ENCODE peak calls at places on chromosome 9, in seven cellular contexts. One of them, this sample, is unnamed.

GRCh38 chr9:126861707-126862460 is 1.4 kb downstream of the ZBTB34 start:
- DNase-seq in MM.1S: no peak
- DNase-seq in H9: no peak
- DNase-seq in HepG2: no peak
- DNase-seq in fibroblast of lung: no peak
- DNase-seq in heart right ventricle: no peak
- DNase-seq in HCT116: no peak
- DNase-seq in this sample: peak

GRCh38 chr9:106623558-106623957 is 239.4 kb upstream of the ZNF462 start:
- DNase-seq in MM.1S: no peak
- DNase-seq in HCT116: no peak
- DNase-seq in heart right ventricle: no peak
- DNase-seq in HepG2: no peak
- DNase-seq in H9: no peak
- DNase-seq in fibroblast of lung: no peak
- DNase-seq in this sample: no peak

GRCh38 chr9:127528407-127529251 is 77.3 kb downstream of the LRSAM1 start:
- DNase-seq in HepG2: no peak
- DNase-seq in heart right ventricle: no peak
- DNase-seq in H9: no peak
- DNase-seq in MM.1S: no peak
- DNase-seq in fibroblast of lung: no peak
- DNase-seq in HCT116: no peak
- DNase-seq in this sample: no peak

GRCh38 chr9:130539473-130540223 is 39.7 kb upstream of the FUBP3 start:
- DNase-seq in MM.1S: no peak
- DNase-seq in HCT116: peak
- DNase-seq in fibroblast of lung: peak
- DNase-seq in HepG2: no peak
- DNase-seq in heart right ventricle: no peak
- DNase-seq in H9: no peak
- DNase-seq in this sample: peak

GRCh38 chr9:655875-656274 is 185.6 kb upstream of the DMRT1 start:
- DNase-seq in fibroblast of lung: peak
- DNase-seq in HCT116: no peak
- DNase-seq in HepG2: no peak
- DNase-seq in heart right ventricle: peak
- DNase-seq in H9: no peak
- DNase-seq in MM.1S: no peak
- DNase-seq in this sample: peak

GRCh38 chr9:21144620-21145019 is 3.0 kb upstream of the IFNW1 start:
- DNase-seq in HepG2: no peak
- DNase-seq in MM.1S: peak
- DNase-seq in heart right ventricle: no peak
- DNase-seq in fibroblast of lung: no peak
- DNase-seq in H9: no peak
- DNase-seq in HCT116: no peak
- DNase-seq in this sample: no peak

GRCh38 chr9:127785023-127785932 is 556 bp upstream of the CDK9 start:
- DNase-seq in H9: peak
- DNase-seq in MM.1S: peak
- DNase-seq in HepG2: peak
- DNase-seq in HCT116: peak
- DNase-seq in heart right ventricle: peak
- DNase-seq in fibroblast of lung: peak
- DNase-seq in this sample: peak

GRCh38 chr9:82993856-82994605 is 68.9 kb downstream of the RASEF start:
- DNase-seq in HCT116: no peak
- DNase-seq in heart right ventricle: no peak
- DNase-seq in HepG2: no peak
- DNase-seq in MM.1S: no peak
- DNase-seq in fibroblast of lung: no peak
- DNase-seq in H9: no peak
- DNase-seq in this sample: no peak

DNA sequence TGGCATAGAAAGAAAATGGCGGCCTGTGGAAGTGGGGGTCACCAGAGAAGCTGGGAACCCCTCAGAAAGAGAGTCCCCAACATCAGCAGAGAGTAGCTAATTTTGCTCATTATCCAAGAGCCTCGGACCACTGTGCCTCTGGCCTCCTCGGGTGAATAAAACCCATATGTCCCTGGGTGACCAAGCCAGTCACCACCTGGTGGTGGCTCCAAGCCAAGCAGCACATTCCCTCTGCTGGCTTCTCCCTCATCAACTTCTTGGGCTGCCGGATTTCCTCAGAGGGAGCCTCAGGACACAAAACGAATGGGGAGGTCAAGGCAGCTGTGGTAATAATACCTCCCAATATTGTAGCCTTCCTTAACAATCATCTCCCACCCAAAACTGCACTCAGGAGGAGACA is 242.5 kb downstream of the NFIB start:
- DNase-seq in heart right ventricle: no peak
- DNase-seq in MM.1S: no peak
- DNase-seq in HepG2: no peak
- DNase-seq in HCT116: no peak
- DNase-seq in H9: no peak
- DNase-seq in fibroblast of lung: no peak
- DNase-seq in this sample: no peak
- TF ChIP-seq CTCF in heart right ventricle: no peak
- TF ChIP-seq CTCF in MM.1S: no peak
- TF ChIP-seq CTCF in HepG2: no peak
- TF ChIP-seq CTCF in HCT116: no peak
- TF ChIP-seq CTCF in H9: peak
- TF ChIP-seq CTCF in fibroblast of lung: no peak
- TF ChIP-seq CTCF in this sample: no peak

GRCh38 chr9:6681957-6682501 is 36.5 kb upstream of the GLDC start:
- DNase-seq in MM.1S: no peak
- DNase-seq in fibroblast of lung: peak
- DNase-seq in heart right ventricle: no peak
- DNase-seq in H9: no peak
- DNase-seq in HCT116: no peak
- DNase-seq in HepG2: no peak
- DNase-seq in this sample: no peak

GRCh38 chr9:6681147-6681956 is 35.8 kb upstream of the GLDC start:
- DNase-seq in HCT116: peak
- DNase-seq in fibroblast of lung: peak
- DNase-seq in HepG2: peak
- DNase-seq in MM.1S: peak
- DNase-seq in H9: peak
- DNase-seq in heart right ventricle: peak
- DNase-seq in this sample: peak

GRCh38 chr9:6687180-6687579 is 41.7 kb upstream of the GLDC start:
- DNase-seq in HepG2: no peak
- DNase-seq in H9: no peak
- DNase-seq in heart right ventricle: no peak
- DNase-seq in HCT116: no peak
- DNase-seq in MM.1S: no peak
- DNase-seq in fibroblast of lung: no peak
- DNase-seq in this sample: no peak

GRCh38 chr9:6689893-6690634 is 44.5 kb upstream of the GLDC start:
- DNase-seq in H9: no peak
- DNase-seq in HCT116: no peak
- DNase-seq in MM.1S: no peak
- DNase-seq in HepG2: no peak
- DNase-seq in fibroblast of lung: no peak
- DNase-seq in heart right ventricle: no peak
- DNase-seq in this sample: no peak

DNA sequence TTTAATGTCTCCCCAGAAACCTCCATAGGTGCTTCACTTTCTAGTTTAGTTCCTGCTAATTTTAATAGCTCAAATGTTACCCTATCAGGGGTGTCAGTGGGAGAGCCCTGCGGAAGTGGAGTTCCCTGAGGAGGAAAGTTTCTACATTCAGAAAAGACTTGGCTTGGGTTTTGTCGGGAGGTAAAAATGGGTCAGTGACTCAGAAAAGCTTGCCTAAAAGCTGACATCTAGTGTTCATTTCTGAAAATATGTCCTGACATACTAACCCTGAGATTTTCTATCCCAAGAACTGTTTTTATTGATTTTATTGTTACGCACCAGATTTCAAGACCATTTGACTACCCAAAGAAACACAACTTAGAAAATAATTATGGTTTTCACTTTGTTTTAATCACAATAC is 40.9 kb upstream of the GLDC start:
- DNase-seq in H9: no peak
- DNase-seq in HCT116: no peak
- DNase-seq in heart right ventricle: no peak
- DNase-seq in MM.1S: no peak
- DNase-seq in fibroblast of lung: peak
- DNase-seq in HepG2: peak
- DNase-seq in this sample: peak
- TF ChIP-seq CTCF in H9: no peak
- TF ChIP-seq CTCF in HCT116: peak
- TF ChIP-seq CTCF in heart right ventricle: peak
- TF ChIP-seq CTCF in MM.1S: peak
- TF ChIP-seq CTCF in fibroblast of lung: no peak
- TF ChIP-seq CTCF in HepG2: peak
- TF ChIP-seq CTCF in this sample: peak

GRCh38 chr9:98657897-98658296 is 50.8 kb downstream of the GABBR2 start:
- DNase-seq in heart right ventricle: no peak
- DNase-seq in HCT116: no peak
- DNase-seq in H9: no peak
- DNase-seq in fibroblast of lung: peak
- DNase-seq in HepG2: no peak
- DNase-seq in MM.1S: no peak
- DNase-seq in this sample: peak

GRCh38 chr9:98652302-98652701 is 56.4 kb downstream of the GABBR2 start:
- DNase-seq in heart right ventricle: no peak
- DNase-seq in HepG2: no peak
- DNase-seq in MM.1S: no peak
- DNase-seq in fibroblast of lung: no peak
- DNase-seq in HCT116: no peak
- DNase-seq in H9: no peak
- DNase-seq in this sample: no peak

GRCh38 chr9:98654247-98654646 is 54.5 kb downstream of the GABBR2 start:
- DNase-seq in HCT116: no peak
- DNase-seq in fibroblast of lung: peak
- DNase-seq in H9: no peak
- DNase-seq in HepG2: no peak
- DNase-seq in MM.1S: no peak
- DNase-seq in heart right ventricle: no peak
- DNase-seq in this sample: no peak

GRCh38 chr9:98656536-98656935 is 52.2 kb downstream of the GABBR2 start:
- DNase-seq in heart right ventricle: no peak
- DNase-seq in HCT116: no peak
- DNase-seq in MM.1S: no peak
- DNase-seq in fibroblast of lung: peak
- DNase-seq in H9: no peak
- DNase-seq in HepG2: no peak
- DNase-seq in this sample: no peak

DNA sequence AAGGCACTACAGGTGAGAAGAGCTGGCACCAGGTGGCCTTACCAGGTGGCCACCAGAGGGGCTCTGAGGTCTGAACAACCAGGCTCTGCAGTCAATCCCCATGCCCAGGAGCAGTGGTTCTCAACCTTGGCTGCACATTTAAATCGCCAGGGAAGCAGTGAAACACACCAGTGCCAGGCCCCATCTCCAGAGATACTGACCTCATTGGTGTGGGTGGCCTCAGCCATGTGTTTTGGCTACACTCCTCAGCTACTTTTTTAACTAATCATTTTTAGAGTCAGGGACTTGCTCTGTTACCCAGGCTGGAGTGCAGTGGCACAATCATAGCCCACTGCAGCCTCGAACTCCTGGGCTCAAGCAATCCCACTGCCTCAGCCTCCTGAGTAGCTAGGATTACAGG is 56.0 kb downstream of the GABBR2 start:
- DNase-seq in HCT116: no peak
- DNase-seq in MM.1S: no peak
- DNase-seq in heart right ventricle: no peak
- DNase-seq in HepG2: no peak
- DNase-seq in H9: no peak
- DNase-seq in fibroblast of lung: peak
- DNase-seq in this sample: no peak
- TF ChIP-seq CTCF in HCT116: no peak
- TF ChIP-seq CTCF in MM.1S: no peak
- TF ChIP-seq CTCF in heart right ventricle: no peak
- TF ChIP-seq CTCF in HepG2: no peak
- TF ChIP-seq CTCF in H9: no peak
- TF ChIP-seq CTCF in fibroblast of lung: no peak
- TF ChIP-seq CTCF in this sample: no peak

DNA sequence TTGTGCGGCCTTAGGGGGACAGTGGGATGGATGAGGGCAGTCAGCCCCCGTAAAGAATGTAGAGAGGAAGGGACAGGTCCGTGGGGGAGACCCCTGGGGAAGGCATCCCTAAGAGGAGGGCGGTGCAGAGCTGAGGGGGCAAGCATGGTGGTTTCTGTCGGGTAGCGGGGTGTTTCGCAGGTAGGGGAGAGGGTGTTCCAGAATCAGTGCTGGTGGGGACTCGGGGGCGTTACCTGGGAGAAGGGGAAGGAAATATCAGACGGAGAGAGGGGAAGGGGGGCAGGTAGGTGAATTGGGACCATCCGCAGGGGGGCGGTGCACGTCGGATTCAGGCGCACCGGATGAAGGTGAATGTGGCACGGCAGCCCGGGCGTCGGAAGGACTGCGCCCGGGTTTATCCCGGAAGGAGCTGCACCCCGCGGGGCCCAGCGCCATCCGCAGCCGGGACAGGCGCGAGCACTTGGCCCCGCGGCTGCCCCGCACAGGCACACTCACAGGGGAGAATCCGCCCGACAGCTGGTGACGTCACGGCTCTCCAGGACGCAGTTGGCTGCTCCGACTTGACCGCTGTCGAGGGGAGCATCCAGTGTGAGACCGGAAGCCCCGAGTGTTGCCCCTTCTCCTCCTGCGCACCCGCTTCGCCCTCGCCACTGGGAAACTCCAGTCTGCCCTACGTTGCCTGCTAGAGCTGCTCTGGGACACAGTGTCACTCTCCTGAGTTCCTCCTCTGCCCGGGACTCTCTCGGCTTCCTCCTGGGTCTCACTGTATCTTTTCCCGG is 1.3 kb downstream of the CD72 start:
- DNase-seq in HepG2: no peak
- DNase-seq in fibroblast of lung: peak
- DNase-seq in H9: peak
- DNase-seq in HCT116: no peak
- DNase-seq in MM.1S: peak
- DNase-seq in heart right ventricle: peak
- DNase-seq in this sample: peak
- TF ChIP-seq CTCF in HepG2: no peak
- TF ChIP-seq CTCF in fibroblast of lung: no peak
- TF ChIP-seq CTCF in H9: no peak
- TF ChIP-seq CTCF in HCT116: no peak
- TF ChIP-seq CTCF in MM.1S: peak
- TF ChIP-seq CTCF in heart right ventricle: peak
- TF ChIP-seq CTCF in this sample: no peak

GRCh38 chr9:79254900-79255651 is 316.7 kb upstream of the TLE4 start:
- DNase-seq in H9: peak
- DNase-seq in fibroblast of lung: peak
- DNase-seq in HCT116: no peak
- DNase-seq in HepG2: no peak
- DNase-seq in heart right ventricle: no peak
- DNase-seq in MM.1S: no peak
- DNase-seq in this sample: peak
- TF ChIP-seq CTCF in H9: peak
- TF ChIP-seq CTCF in fibroblast of lung: peak
- TF ChIP-seq CTCF in HCT116: peak
- TF ChIP-seq CTCF in HepG2: no peak
- TF ChIP-seq CTCF in heart right ventricle: no peak
- TF ChIP-seq CTCF in MM.1S: no peak
- TF ChIP-seq CTCF in this sample: peak

GRCh38 chr9:81776390-81776789 is 87.0 kb upstream of the TLE1 start:
- DNase-seq in fibroblast of lung: no peak
- DNase-seq in heart right ventricle: no peak
- DNase-seq in H9: no peak
- DNase-seq in HepG2: no peak
- DNase-seq in HCT116: no peak
- DNase-seq in MM.1S: no peak
- DNase-seq in this sample: no peak
- TF ChIP-seq CTCF in fibroblast of lung: no peak
- TF ChIP-seq CTCF in heart right ventricle: no peak
- TF ChIP-seq CTCF in H9: no peak
- TF ChIP-seq CTCF in HepG2: no peak
- TF ChIP-seq CTCF in HCT116: no peak
- TF ChIP-seq CTCF in MM.1S: no peak
- TF ChIP-seq CTCF in this sample: no peak